ENCODE peak calls at places on chromosomes 11 and 22, in eight cellular contexts. One of them, this sample, is unnamed.

GRCh38 chr11:134339756-134340155 is 8.0 kb downstream of the GLB1L2 start:
- DNase-seq in GM23248: no peak
- DNase-seq in amniotic stem cell: no peak
- DNase-seq in prostate gland: no peak
- DNase-seq in stimulated activated CD4-positive, alpha-beta T cell treated with anti-CD3 and anti-CD28 coated beads, TNF-alpha, amount 100 ng/mL, for 48 hours: no peak
- DNase-seq in right atrium auricular region: no peak
- DNase-seq in cardiac septum: no peak
- DNase-seq in hypothalamus: no peak
- DNase-seq in this sample: peak

GRCh38 chr22:49838771-49839717 is 11.4 kb upstream of the BRD1 start:
- DNase-seq in amniotic stem cell: no peak
- DNase-seq in cardiac septum: no peak
- DNase-seq in prostate gland: no peak
- DNase-seq in stimulated activated CD4-positive, alpha-beta T cell treated with anti-CD3 and anti-CD28 coated beads, TNF-alpha, amount 100 ng/mL, for 48 hours: peak
- DNase-seq in hypothalamus: no peak
- DNase-seq in GM23248: no peak
- DNase-seq in right atrium auricular region: no peak
- DNase-seq in this sample: no peak

GRCh38 chr11:61058583-61059259 is 43.6 kb upstream of the CD5 start:
- DNase-seq in amniotic stem cell: no peak
- DNase-seq in stimulated activated CD4-positive, alpha-beta T cell treated with anti-CD3 and anti-CD28 coated beads, TNF-alpha, amount 100 ng/mL, for 48 hours: no peak
- DNase-seq in GM23248: no peak
- DNase-seq in prostate gland: no peak
- DNase-seq in cardiac septum: no peak
- DNase-seq in right atrium auricular region: no peak
- DNase-seq in hypothalamus: no peak
- DNase-seq in this sample: no peak

GRCh38 chr11:69257838-69258658 is 35.9 kb upstream of the MYEOV start:
- DNase-seq in prostate gland: no peak
- DNase-seq in stimulated activated CD4-positive, alpha-beta T cell treated with anti-CD3 and anti-CD28 coated beads, TNF-alpha, amount 100 ng/mL, for 48 hours: no peak
- DNase-seq in GM23248: no peak
- DNase-seq in cardiac septum: peak
- DNase-seq in right atrium auricular region: no peak
- DNase-seq in amniotic stem cell: no peak
- DNase-seq in hypothalamus: no peak
- DNase-seq in this sample: no peak

GRCh38 chr22:39284142-39284980 is 35.1 kb downstream of the RPL3 start:
- DNase-seq in stimulated activated CD4-positive, alpha-beta T cell treated with anti-CD3 and anti-CD28 coated beads, TNF-alpha, amount 100 ng/mL, for 48 hours: no peak
- DNase-seq in hypothalamus: no peak
- DNase-seq in amniotic stem cell: no peak
- DNase-seq in GM23248: no peak
- DNase-seq in prostate gland: no peak
- DNase-seq in cardiac septum: no peak
- DNase-seq in right atrium auricular region: no peak
- DNase-seq in this sample: no peak

GRCh38 chr11:109249597-109249996 is 172.4 kb upstream of the C11orf87 start:
- DNase-seq in amniotic stem cell: no peak
- DNase-seq in prostate gland: no peak
- DNase-seq in right atrium auricular region: no peak
- DNase-seq in stimulated activated CD4-positive, alpha-beta T cell treated with anti-CD3 and anti-CD28 coated beads, TNF-alpha, amount 100 ng/mL, for 48 hours: no peak
- DNase-seq in hypothalamus: no peak
- DNase-seq in cardiac septum: no peak
- DNase-seq in GM23248: no peak
- DNase-seq in this sample: no peak

GRCh38 chr11:115933564-115933963 is 429.3 kb upstream of the CADM1 start:
- DNase-seq in stimulated activated CD4-positive, alpha-beta T cell treated with anti-CD3 and anti-CD28 coated beads, TNF-alpha, amount 100 ng/mL, for 48 hours: no peak
- DNase-seq in cardiac septum: no peak
- DNase-seq in GM23248: no peak
- DNase-seq in right atrium auricular region: no peak
- DNase-seq in amniotic stem cell: no peak
- DNase-seq in prostate gland: no peak
- DNase-seq in hypothalamus: no peak
- DNase-seq in this sample: no peak

GRCh38 chr11:76151561-76152085 is 54.7 kb downstream of the WNT11 start:
- DNase-seq in stimulated activated CD4-positive, alpha-beta T cell treated with anti-CD3 and anti-CD28 coated beads, TNF-alpha, amount 100 ng/mL, for 48 hours: no peak
- DNase-seq in cardiac septum: no peak
- DNase-seq in hypothalamus: no peak
- DNase-seq in amniotic stem cell: no peak
- DNase-seq in prostate gland: no peak
- DNase-seq in GM23248: no peak
- DNase-seq in right atrium auricular region: no peak
- DNase-seq in this sample: no peak

GRCh38 chr22:40328551-40328950 is 17.7 kb upstream of the ADSL start:
- DNase-seq in cardiac septum: no peak
- DNase-seq in right atrium auricular region: no peak
- DNase-seq in hypothalamus: no peak
- DNase-seq in prostate gland: no peak
- DNase-seq in stimulated activated CD4-positive, alpha-beta T cell treated with anti-CD3 and anti-CD28 coated beads, TNF-alpha, amount 100 ng/mL, for 48 hours: no peak
- DNase-seq in amniotic stem cell: no peak
- DNase-seq in GM23248: no peak
- DNase-seq in this sample: no peak

GRCh38 chr11:109644158-109644557 is 222.2 kb downstream of the C11orf87 start:
- DNase-seq in prostate gland: no peak
- DNase-seq in amniotic stem cell: no peak
- DNase-seq in GM23248: peak
- DNase-seq in hypothalamus: peak
- DNase-seq in cardiac septum: no peak
- DNase-seq in stimulated activated CD4-positive, alpha-beta T cell treated with anti-CD3 and anti-CD28 coated beads, TNF-alpha, amount 100 ng/mL, for 48 hours: no peak
- DNase-seq in right atrium auricular region: no peak
- DNase-seq in this sample: no peak

GRCh38 chr11:67372993-67373915 is at the start of gene CLCF1:
- DNase-seq in stimulated activated CD4-positive, alpha-beta T cell treated with anti-CD3 and anti-CD28 coated beads, TNF-alpha, amount 100 ng/mL, for 48 hours: no peak
- DNase-seq in amniotic stem cell: peak
- DNase-seq in right atrium auricular region: no peak
- DNase-seq in cardiac septum: peak
- DNase-seq in GM23248: peak
- DNase-seq in hypothalamus: no peak
- DNase-seq in prostate gland: no peak
- DNase-seq in this sample: peak

GRCh38 chr11:70292863-70293262 is 22.4 kb downstream of the PPFIA1 start:
- DNase-seq in GM23248: no peak
- DNase-seq in amniotic stem cell: no peak
- DNase-seq in right atrium auricular region: no peak
- DNase-seq in prostate gland: no peak
- DNase-seq in cardiac septum: no peak
- DNase-seq in stimulated activated CD4-positive, alpha-beta T cell treated with anti-CD3 and anti-CD28 coated beads, TNF-alpha, amount 100 ng/mL, for 48 hours: no peak
- DNase-seq in hypothalamus: no peak
- DNase-seq in this sample: no peak

GRCh38 chr11:114232400-114233070 is 63.7 kb upstream of the NNMT start:
- DNase-seq in right atrium auricular region: no peak
- DNase-seq in prostate gland: no peak
- DNase-seq in GM23248: no peak
- DNase-seq in stimulated activated CD4-positive, alpha-beta T cell treated with anti-CD3 and anti-CD28 coated beads, TNF-alpha, amount 100 ng/mL, for 48 hours: no peak
- DNase-seq in cardiac septum: no peak
- DNase-seq in amniotic stem cell: no peak
- DNase-seq in hypothalamus: no peak
- DNase-seq in this sample: no peak

GRCh38 chr22:27718186-27719032 is 83.1 kb downstream of the MN1 start:
- DNase-seq in cardiac septum: peak
- DNase-seq in right atrium auricular region: peak
- DNase-seq in hypothalamus: no peak
- DNase-seq in GM23248: peak
- DNase-seq in prostate gland: peak
- DNase-seq in stimulated activated CD4-positive, alpha-beta T cell treated with anti-CD3 and anti-CD28 coated beads, TNF-alpha, amount 100 ng/mL, for 48 hours: no peak
- DNase-seq in amniotic stem cell: peak
- DNase-seq in this sample: peak

GRCh38 chr11:65927904-65928397 is 8.7 kb downstream of the DRAP1 start:
- DNase-seq in hypothalamus: no peak
- DNase-seq in cardiac septum: peak
- DNase-seq in GM23248: peak
- DNase-seq in right atrium auricular region: no peak
- DNase-seq in stimulated activated CD4-positive, alpha-beta T cell treated with anti-CD3 and anti-CD28 coated beads, TNF-alpha, amount 100 ng/mL, for 48 hours: peak
- DNase-seq in amniotic stem cell: no peak
- DNase-seq in prostate gland: no peak
- DNase-seq in this sample: peak

GRCh38 chr22:46017166-46017565 is 40.2 kb upstream of the WNT7B start:
- DNase-seq in GM23248: peak
- DNase-seq in hypothalamus: no peak
- DNase-seq in right atrium auricular region: no peak
- DNase-seq in amniotic stem cell: no peak
- DNase-seq in stimulated activated CD4-positive, alpha-beta T cell treated with anti-CD3 and anti-CD28 coated beads, TNF-alpha, amount 100 ng/mL, for 48 hours: no peak
- DNase-seq in prostate gland: no peak
- DNase-seq in cardiac septum: no peak
- DNase-seq in this sample: no peak

GRCh38 chr11:112532506-112532905 is 271.8 kb upstream of the PLET1 start:
- DNase-seq in GM23248: no peak
- DNase-seq in stimulated activated CD4-positive, alpha-beta T cell treated with anti-CD3 and anti-CD28 coated beads, TNF-alpha, amount 100 ng/mL, for 48 hours: no peak
- DNase-seq in cardiac septum: no peak
- DNase-seq in prostate gland: no peak
- DNase-seq in right atrium auricular region: no peak
- DNase-seq in hypothalamus: no peak
- DNase-seq in amniotic stem cell: no peak
- DNase-seq in this sample: no peak

GRCh38 chr11:104645276-104646018 is 252.8 kb downstream of the CASP12 start:
- DNase-seq in cardiac septum: no peak
- DNase-seq in amniotic stem cell: no peak
- DNase-seq in stimulated activated CD4-positive, alpha-beta T cell treated with anti-CD3 and anti-CD28 coated beads, TNF-alpha, amount 100 ng/mL, for 48 hours: no peak
- DNase-seq in hypothalamus: no peak
- DNase-seq in right atrium auricular region: no peak
- DNase-seq in GM23248: no peak
- DNase-seq in prostate gland: no peak
- DNase-seq in this sample: no peak

GRCh38 chr11:89381094-89381493 is 110.1 kb downstream of the NOX4 start:
- DNase-seq in hypothalamus: no peak
- DNase-seq in GM23248: peak
- DNase-seq in cardiac septum: no peak
- DNase-seq in stimulated activated CD4-positive, alpha-beta T cell treated with anti-CD3 and anti-CD28 coated beads, TNF-alpha, amount 100 ng/mL, for 48 hours: no peak
- DNase-seq in prostate gland: no peak
- DNase-seq in amniotic stem cell: peak
- DNase-seq in right atrium auricular region: peak
- DNase-seq in this sample: no peak

GRCh38 chr22:49608228-49608627 is 219.4 kb downstream of the BRD1 start:
- DNase-seq in amniotic stem cell: no peak
- DNase-seq in right atrium auricular region: no peak
- DNase-seq in prostate gland: no peak
- DNase-seq in cardiac septum: no peak
- DNase-seq in stimulated activated CD4-positive, alpha-beta T cell treated with anti-CD3 and anti-CD28 coated beads, TNF-alpha, amount 100 ng/mL, for 48 hours: no peak
- DNase-seq in hypothalamus: no peak
- DNase-seq in GM23248: no peak
- DNase-seq in this sample: no peak

GRCh38 chr11:17389205-17389956 is 922 bp upstream of the KCNJ11 start:
- DNase-seq in amniotic stem cell: no peak
- DNase-seq in GM23248: peak
- DNase-seq in hypothalamus: peak
- DNase-seq in stimulated activated CD4-positive, alpha-beta T cell treated with anti-CD3 and anti-CD28 coated beads, TNF-alpha, amount 100 ng/mL, for 48 hours: peak
- DNase-seq in cardiac septum: peak
- DNase-seq in prostate gland: peak
- DNase-seq in right atrium auricular region: no peak
- DNase-seq in this sample: peak

GRCh38 chr11:108703916-108704315 is 39.0 kb downstream of the DDX10 start:
- DNase-seq in cardiac septum: no peak
- DNase-seq in stimulated activated CD4-positive, alpha-beta T cell treated with anti-CD3 and anti-CD28 coated beads, TNF-alpha, amount 100 ng/mL, for 48 hours: no peak
- DNase-seq in hypothalamus: no peak
- DNase-seq in right atrium auricular region: no peak
- DNase-seq in prostate gland: no peak
- DNase-seq in amniotic stem cell: no peak
- DNase-seq in GM23248: no peak
- DNase-seq in this sample: no peak

GRCh38 chr22:48224332-48224731 is 1461.9 kb downstream of the TBC1D22A start:
- DNase-seq in prostate gland: no peak
- DNase-seq in cardiac septum: no peak
- DNase-seq in right atrium auricular region: peak
- DNase-seq in GM23248: no peak
- DNase-seq in stimulated activated CD4-positive, alpha-beta T cell treated with anti-CD3 and anti-CD28 coated beads, TNF-alpha, amount 100 ng/mL, for 48 hours: no peak
- DNase-seq in amniotic stem cell: no peak
- DNase-seq in hypothalamus: no peak
- DNase-seq in this sample: no peak

GRCh38 chr11:61830318-61831105 is 2.4 kb downstream of the FADS2 start:
- DNase-seq in amniotic stem cell: no peak
- DNase-seq in stimulated activated CD4-positive, alpha-beta T cell treated with anti-CD3 and anti-CD28 coated beads, TNF-alpha, amount 100 ng/mL, for 48 hours: no peak
- DNase-seq in right atrium auricular region: no peak
- DNase-seq in hypothalamus: no peak
- DNase-seq in cardiac septum: no peak
- DNase-seq in GM23248: peak
- DNase-seq in prostate gland: peak
- DNase-seq in this sample: no peak

GRCh38 chr22:43985532-43985931 is 30.3 kb downstream of the SAMM50 start:
- DNase-seq in cardiac septum: no peak
- DNase-seq in stimulated activated CD4-positive, alpha-beta T cell treated with anti-CD3 and anti-CD28 coated beads, TNF-alpha, amount 100 ng/mL, for 48 hours: no peak
- DNase-seq in right atrium auricular region: no peak
- DNase-seq in hypothalamus: no peak
- DNase-seq in GM23248: no peak
- DNase-seq in prostate gland: no peak
- DNase-seq in amniotic stem cell: no peak
- DNase-seq in this sample: no peak

GRCh38 chr11:125873881-125874555 is 13.4 kb upstream of the HYLS1 start:
- DNase-seq in GM23248: no peak
- DNase-seq in cardiac septum: no peak
- DNase-seq in amniotic stem cell: no peak
- DNase-seq in hypothalamus: no peak
- DNase-seq in prostate gland: no peak
- DNase-seq in right atrium auricular region: no peak
- DNase-seq in stimulated activated CD4-positive, alpha-beta T cell treated with anti-CD3 and anti-CD28 coated beads, TNF-alpha, amount 100 ng/mL, for 48 hours: no peak
- DNase-seq in this sample: no peak

GRCh38 chr11:20611892-20612291 is 12.5 kb downstream of the SLC6A5 start:
- DNase-seq in cardiac septum: no peak
- DNase-seq in hypothalamus: no peak
- DNase-seq in amniotic stem cell: no peak
- DNase-seq in prostate gland: no peak
- DNase-seq in stimulated activated CD4-positive, alpha-beta T cell treated with anti-CD3 and anti-CD28 coated beads, TNF-alpha, amount 100 ng/mL, for 48 hours: no peak
- DNase-seq in right atrium auricular region: no peak
- DNase-seq in GM23248: no peak
- DNase-seq in this sample: no peak

GRCh38 chr22:23537421-23537820 is 42.7 kb downstream of the IGLL1 start:
- DNase-seq in amniotic stem cell: no peak
- DNase-seq in hypothalamus: no peak
- DNase-seq in right atrium auricular region: no peak
- DNase-seq in stimulated activated CD4-positive, alpha-beta T cell treated with anti-CD3 and anti-CD28 coated beads, TNF-alpha, amount 100 ng/mL, for 48 hours: no peak
- DNase-seq in GM23248: no peak
- DNase-seq in cardiac septum: peak
- DNase-seq in prostate gland: no peak
- DNase-seq in this sample: no peak

GRCh38 chr22:39332441-39333064 is 13.1 kb upstream of the RPL3 start:
- DNase-seq in stimulated activated CD4-positive, alpha-beta T cell treated with anti-CD3 and anti-CD28 coated beads, TNF-alpha, amount 100 ng/mL, for 48 hours: no peak
- DNase-seq in cardiac septum: no peak
- DNase-seq in GM23248: peak
- DNase-seq in amniotic stem cell: no peak
- DNase-seq in prostate gland: no peak
- DNase-seq in hypothalamus: no peak
- DNase-seq in right atrium auricular region: no peak
- DNase-seq in this sample: no peak

GRCh38 chr11:8258289-8258688 is 5.4 kb downstream of the LMO1 start:
- DNase-seq in GM23248: peak
- DNase-seq in cardiac septum: peak
- DNase-seq in prostate gland: no peak
- DNase-seq in amniotic stem cell: no peak
- DNase-seq in stimulated activated CD4-positive, alpha-beta T cell treated with anti-CD3 and anti-CD28 coated beads, TNF-alpha, amount 100 ng/mL, for 48 hours: no peak
- DNase-seq in hypothalamus: no peak
- DNase-seq in right atrium auricular region: no peak
- DNase-seq in this sample: no peak

GRCh38 chr11:77287615-77288273 is 13.7 kb downstream of the GDPD4 start:
- DNase-seq in hypothalamus: no peak
- DNase-seq in cardiac septum: no peak
- DNase-seq in GM23248: peak
- DNase-seq in amniotic stem cell: peak
- DNase-seq in prostate gland: no peak
- DNase-seq in stimulated activated CD4-positive, alpha-beta T cell treated with anti-CD3 and anti-CD28 coated beads, TNF-alpha, amount 100 ng/mL, for 48 hours: no peak
- DNase-seq in right atrium auricular region: no peak
- DNase-seq in this sample: no peak

GRCh38 chr11:67651976-67652895 is 1.7 kb upstream of the ACY3 start:
- DNase-seq in hypothalamus: no peak
- DNase-seq in stimulated activated CD4-positive, alpha-beta T cell treated with anti-CD3 and anti-CD28 coated beads, TNF-alpha, amount 100 ng/mL, for 48 hours: no peak
- DNase-seq in GM23248: no peak
- DNase-seq in amniotic stem cell: no peak
- DNase-seq in right atrium auricular region: no peak
- DNase-seq in cardiac septum: peak
- DNase-seq in prostate gland: no peak
- DNase-seq in this sample: no peak

GRCh38 chr11:2798951-2799761 is 86.4 kb downstream of the CDKN1C start:
- DNase-seq in amniotic stem cell: no peak
- DNase-seq in stimulated activated CD4-positive, alpha-beta T cell treated with anti-CD3 and anti-CD28 coated beads, TNF-alpha, amount 100 ng/mL, for 48 hours: no peak
- DNase-seq in cardiac septum: peak
- DNase-seq in GM23248: no peak
- DNase-seq in hypothalamus: no peak
- DNase-seq in right atrium auricular region: no peak
- DNase-seq in prostate gland: no peak
- DNase-seq in this sample: peak

GRCh38 chr11:93474122-93474521 is 69.1 kb downstream of the SMCO4 start:
- DNase-seq in right atrium auricular region: no peak
- DNase-seq in cardiac septum: no peak
- DNase-seq in hypothalamus: no peak
- DNase-seq in amniotic stem cell: no peak
- DNase-seq in prostate gland: no peak
- DNase-seq in stimulated activated CD4-positive, alpha-beta T cell treated with anti-CD3 and anti-CD28 coated beads, TNF-alpha, amount 100 ng/mL, for 48 hours: no peak
- DNase-seq in GM23248: no peak
- DNase-seq in this sample: no peak